ENCODE peak calls at places on chromosomes 6 and 20, in nine cellular contexts. D is effector memory CD4-positive, alpha-beta T cell; W is activated naive CD4-positive, alpha-beta T cell; V is posterior cingulate gyrus; M is caudate nucleus; F is HS-5; U is C1 segment of cervical spinal cord; E is activated CD4-positive, alpha-beta T cell treated with anti-CD3 and anti-CD28 coated beads, Interleukin-2, amount 50 U/mL, for 48 hours; I is stimulated activated CD4-positive, alpha-beta T cell treated with anti-CD3 and anti-CD28 coated beads, Interleukin-1b, Interleukin-23, amount 100 ng/mL, for 4 hours. Y is an unnamed sample.

GRCh38 chr6:156787569-156788492 is 10.7 kb downstream of the ARID1B start:
- DNase-seq in W (no peak), D (no peak), F (no peak), U (no peak), I (no peak), E (no peak), V (no peak), M (no peak), Y (no peak)

GRCh38 chr20:16283307-16283706 is 289.9 kb downstream of the KIF16B start:
- DNase-seq in V (no peak), F (no peak), W (no peak), M (no peak), U (no peak), I (no peak), D (no peak), E (no peak), Y (no peak)

GRCh38 chr6:123848347-123848746 is 44.7 kb downstream of the NKAIN2 start:
- DNase-seq in F (no peak), V (no peak), W (no peak), D (no peak), U (no peak), I (no peak), M (no peak), E (no peak), Y (no peak)

GRCh38 chr20:54293526-54293925 is 85.6 kb downstream of the PFDN4 start:
- DNase-seq in D (no peak), F (no peak), E (no peak), V (no peak), U (no peak), I (no peak), W (no peak), M (no peak), Y (no peak)

GRCh38 chr6:140677781-140678528 is 1303.5 kb upstream of the CITED2 start:
- DNase-seq in F (no peak), D (no peak), U (no peak), E (no peak), M (no peak), V (no peak), I (no peak), W (no peak), Y (no peak)

GRCh38 chr6:27275025-27275956 is 27.8 kb downstream of the PRSS16 start:
- DNase-seq in V (no peak), I (no peak), E (peak), D (no peak), W (no peak), U (no peak), M (no peak), F (no peak), Y (peak)

GRCh38 chr6:25023781-25024180 is 88.0 kb upstream of the RIPOR2 start:
- DNase-seq in F (no peak), U (no peak), V (no peak), M (no peak), E (no peak), I (no peak), D (no peak), W (no peak), Y (no peak)

GRCh38 chr6:138517635-138518034 is 18.3 kb upstream of the NHSL1 start:
- DNase-seq in E (peak), M (no peak), D (peak), V (peak), W (peak), I (peak), F (no peak), U (no peak), Y (no peak)

GRCh38 chr6:22306741-22307466 is 10.1 kb upstream of the PRL start:
- DNase-seq in U (no peak), W (no peak), F (no peak), V (no peak), M (no peak), I (no peak), E (no peak), D (no peak), Y (no peak)

GRCh38 chr6:4125500-4125899 is 9.9 kb downstream of the ECI2 start:
- DNase-seq in F (no peak), I (no peak), E (no peak), M (no peak), W (no peak), V (no peak), D (no peak), U (no peak), Y (no peak)

GRCh38 chr6:47512872-47513271 is 35.3 kb downstream of the CD2AP start:
- DNase-seq in W (no peak), U (no peak), E (no peak), V (no peak), F (no peak), I (no peak), M (no peak), D (no peak), Y (no peak)

GRCh38 chr6:22149501-22150490 is 147.0 kb downstream of the PRL start:
- DNase-seq in W (no peak), U (peak), I (no peak), M (peak), F (no peak), V (peak), E (no peak), D (no peak), Y (peak)

GRCh38 chr6:27867051-27867940 is 44.9 kb downstream of the OR2B2 start:
- DNase-seq in E (peak), W (peak), U (no peak), M (no peak), I (peak), D (peak), F (peak), V (no peak), Y (no peak)

GRCh38 chr6:149464411-149464810 is 20.4 kb downstream of the ZC3H12D start:
- DNase-seq in E (no peak), M (no peak), D (no peak), U (no peak), I (no peak), W (no peak), V (no peak), F (no peak), Y (no peak)

GRCh38 chr6:28940294-28940858 is 16.6 kb upstream of the TRIM27 start:
- DNase-seq in W (no peak), U (peak), F (no peak), E (peak), I (peak), V (peak), M (peak), D (no peak), Y (peak)

GRCh38 chr6:1554241-1554880 is 55.4 kb upstream of the FOXC1 start:
- DNase-seq in I (no peak), M (no peak), W (no peak), U (no peak), E (peak), F (no peak), V (no peak), D (no peak), Y (no peak)

GRCh38 chr6:134510920-134511319 is 193.0 kb upstream of the SGK1 start:
- DNase-seq in U (no peak), E (no peak), D (no peak), I (no peak), W (no peak), M (no peak), V (no peak), F (no peak), Y (no peak)

GRCh38 chr6:131532476-131533108 is 40.4 kb upstream of the ARG1 start:
- DNase-seq in E (peak), U (no peak), M (no peak), I (peak), W (no peak), D (no peak), V (no peak), F (peak), Y (no peak)

GRCh38 chr6:157034433-157035230 is 257.5 kb downstream of the ARID1B start:
- DNase-seq in M (no peak), E (no peak), U (no peak), D (no peak), V (no peak), F (no peak), I (no peak), W (no peak), Y (peak)

GRCh38 chr6:70838907-70839285 is 118.0 kb downstream of the B3GAT2 start:
- DNase-seq in V (no peak), I (no peak), M (no peak), W (no peak), D (no peak), U (no peak), F (no peak), E (no peak), Y (no peak)

GRCh38 chr20:19658137-19658536 is 99.9 kb upstream of the RIN2 start:
- DNase-seq in U (no peak), I (no peak), V (no peak), F (no peak), W (no peak), E (no peak), M (no peak), D (no peak), Y (no peak)

GRCh38 chr6:4322846-4323309 is 187.5 kb upstream of the ECI2 start:
- DNase-seq in W (no peak), I (no peak), E (no peak), F (no peak), U (no peak), D (no peak), M (no peak), V (no peak), Y (no peak)

GRCh38 chr20:51862796-51863195 is 60.5 kb upstream of the SALL4 start:
- DNase-seq in F (no peak), M (no peak), D (no peak), W (no peak), U (no peak), E (no peak), I (no peak), V (no peak), Y (no peak)

GRCh38 chr6:165664553-165665383 is 1.7 kb upstream of the PDE10A start:
- DNase-seq in F (no peak), V (no peak), M (no peak), I (no peak), D (no peak), U (no peak), W (no peak), E (no peak), Y (no peak)

GRCh38 chr6:35850209-35850608 is 45.1 kb downstream of the LHFPL5 start:
- DNase-seq in I (no peak), E (no peak), D (no peak), F (no peak), M (no peak), V (no peak), U (no peak), W (no peak), Y (no peak)

GRCh38 chr6:474454-475185 is 83.1 kb downstream of the IRF4 start:
- DNase-seq in U (no peak), D (peak), W (peak), I (peak), E (peak), M (peak), F (no peak), V (no peak), Y (no peak)

GRCh38 chr20:461254-462198 is 807 bp downstream of the TBC1D20 start:
- DNase-seq in E (peak), U (peak), I (peak), V (peak), F (no peak), W (peak), M (no peak), D (peak), Y (peak)